ENCODE peak calls at places on chromosomes 12 and 14, in eight cellular contexts. W is WERI-Rb-1, Q is tibial artery, N is Caco-2, Y is RWPE2, B is transverse colon, O is cardiac muscle cell, D is stomach. H is an unnamed sample.

GRCh38 chr14:95516554-95517209 is at the start of gene SYNE3:
- DNase-seq in W (no peak), B (peak), N (peak), Q (peak), D (peak), O (peak), Y (no peak), H (no peak)

GRCh38 chr14:36518031-36518585 is 1.9 kb downstream of the NKX2-1 start:
- DNase-seq in Y (peak), D (no peak), W (no peak), Q (no peak), B (no peak), N (no peak), O (no peak), H (no peak)

GRCh38 chr12:29521951-29522350 is 24.5 kb upstream of the OVCH1 start:
- DNase-seq in B (no peak), Q (no peak), D (no peak), N (no peak), O (no peak), W (no peak), Y (no peak), H (no peak)

GRCh38 chr12:119179335-119180021 is 747 bp downstream of the HSPB8 start:
- DNase-seq in Q (no peak), O (peak), N (peak), Y (no peak), W (no peak), D (peak), B (no peak), H (no peak)

GRCh38 chr14:52052991-52053390 is 15.9 kb downstream of the NID2 start:
- DNase-seq in W (no peak), Y (no peak), Q (no peak), O (no peak), N (no peak), D (no peak), B (no peak), H (no peak)

GRCh38 chr14:68981539-68981976 is 2.5 kb upstream of the ACTN1 start:
- DNase-seq in N (no peak), B (no peak), D (no peak), O (no peak), Q (no peak), Y (no peak), W (no peak), H (peak)

GRCh38 chr14:104885031-104885972 is 20.2 kb downstream of the CEP170B start:
- DNase-seq in Y (peak), D (no peak), W (no peak), B (no peak), Q (no peak), N (no peak), O (no peak), H (no peak)

GRCh38 chr12:29673346-29673745 is 110.4 kb downstream of the TMTC1 start:
- DNase-seq in Q (no peak), D (no peak), N (no peak), W (no peak), O (no peak), Y (no peak), B (no peak), H (no peak)

GRCh38 chr12:47156167-47156736 is 76.5 kb upstream of the AMIGO2 start:
- DNase-seq in W (no peak), B (no peak), Q (no peak), D (no peak), Y (no peak), N (no peak), O (no peak), H (no peak)

GRCh38 chr14:90193925-90194324 is 62.4 kb upstream of the PSMC1 start:
- DNase-seq in N (peak), Q (no peak), D (no peak), W (peak), O (no peak), Y (no peak), B (no peak), H (no peak)

GRCh38 chr14:44701563-44702263 is 194.6 kb upstream of the FSCB start:
- DNase-seq in B (no peak), D (no peak), Q (no peak), N (no peak), Y (no peak), O (no peak), W (no peak), H (no peak)

GRCh38 chr12:130132831-130133635 is 29.2 kb upstream of the FZD10 start:
- DNase-seq in N (no peak), D (no peak), B (no peak), W (no peak), Q (no peak), O (no peak), Y (no peak), H (no peak)

GRCh38 chr12:11771895-11772502 is 122.5 kb downstream of the ETV6 start:
- DNase-seq in Y (no peak), D (no peak), W (no peak), B (no peak), Q (no peak), N (no peak), O (no peak), H (no peak)

GRCh38 chr14:95392841-95393240 is 73.1 kb upstream of the CLMN start:
- DNase-seq in O (no peak), N (no peak), B (no peak), Y (no peak), Q (no peak), W (no peak), D (no peak), H (no peak)

GRCh38 chr12:71541583-71541982 is 102.0 kb downstream of the LGR5 start:
- DNase-seq in O (no peak), B (no peak), D (no peak), W (no peak), N (no peak), Q (no peak), Y (no peak), H (no peak)

GRCh38 chr14:58059121-58059520 is 92.9 kb downstream of the ARMH4 start:
- DNase-seq in N (no peak), Y (no peak), D (no peak), W (no peak), Q (no peak), O (no peak), B (no peak), H (no peak)

GRCh38 chr12:119803391-119803791 is 73.7 kb downstream of the CIT start:
- DNase-seq in Q (no peak), Y (no peak), D (no peak), B (no peak), N (no peak), W (no peak), O (peak), H (no peak)

GRCh38 chr14:55583942-55584468 is 4.0 kb downstream of the KTN1 start:
- DNase-seq in Y (no peak), W (no peak), B (no peak), O (peak), N (no peak), Q (no peak), D (no peak), H (no peak)

GRCh38 chr12:19048943-19049342 is 80.6 kb upstream of the PLEKHA5 start:
- DNase-seq in D (no peak), Y (no peak), O (no peak), Q (no peak), W (no peak), N (no peak), B (no peak), H (no peak)

GRCh38 chr12:94674835-94675234 is 24.5 kb upstream of the TMCC3 start:
- DNase-seq in B (peak), O (no peak), Y (no peak), Q (peak), D (no peak), W (no peak), N (no peak), H (no peak)

GRCh38 chr12:123022846-123023245 is 42.4 kb downstream of the ARL6IP4 start:
- DNase-seq in O (no peak), N (no peak), Y (no peak), D (no peak), W (no peak), Q (no peak), B (no peak), H (no peak)

GRCh38 chr14:22303589-22304195 is 285.3 kb downstream of the DAD1 start:
- DNase-seq in Q (no peak), D (no peak), B (no peak), Y (no peak), N (no peak), W (no peak), O (peak), H (no peak)

GRCh38 chr12:59044791-59045190 is 124.5 kb upstream of the LRIG3 start:
- DNase-seq in O (no peak), Y (no peak), Q (no peak), B (no peak), N (no peak), D (no peak), W (no peak), H (no peak)

GRCh38 chr12:53042607-53043454 is 7.0 kb upstream of the TNS2 start:
- DNase-seq in W (no peak), D (no peak), Y (no peak), Q (no peak), B (no peak), O (no peak), N (no peak), H (no peak)

GRCh38 chr12:124923906-124924734 is 9.7 kb upstream of the UBC start:
- DNase-seq in W (no peak), Y (peak), B (no peak), O (no peak), N (peak), Q (peak), D (no peak), H (no peak)

GRCh38 chr12:120801146-120801545 is 75.5 kb downstream of the ACADS start:
- DNase-seq in B (no peak), Q (no peak), O (no peak), N (peak), D (no peak), W (peak), Y (no peak), H (no peak)

GRCh38 chr12:122951406-122951805 is 14.9 kb downstream of the ABCB9 start:
- DNase-seq in O (no peak), Y (no peak), N (peak), B (peak), Q (no peak), W (no peak), D (peak), H (no peak)

GRCh38 chr12:10016881-10017280 is 6.5 kb downstream of the CLEC12B start:
- DNase-seq in N (no peak), O (no peak), Q (no peak), D (no peak), W (no peak), Y (no peak), B (no peak), H (no peak)

GRCh38 chr12:1916396-1917171 is 1.9 kb downstream of the CACNA2D4 start:
- DNase-seq in B (no peak), Y (no peak), Q (peak), W (peak), N (no peak), O (peak), D (peak), H (no peak)

GRCh38 chr12:119593578-119594398 is at the start of gene TMEM233:
- DNase-seq in B (no peak), D (no peak), W (peak), N (no peak), Y (no peak), O (peak), Q (no peak), H (no peak)

GRCh38 chr14:99245541-99246511 is 26.2 kb downstream of the BCL11B start:
- DNase-seq in Q (no peak), B (no peak), D (no peak), O (peak), Y (no peak), N (no peak), W (no peak), H (no peak)

GRCh38 chr12:131980263-131980662 is 30.5 kb downstream of the EP400 start:
- DNase-seq in D (no peak), O (no peak), N (no peak), Q (no peak), W (no peak), Y (no peak), B (no peak), H (no peak)

GRCh38 chr12:16766736-16767135 is 160.8 kb upstream of the LMO3 start:
- DNase-seq in Y (no peak), D (no peak), N (no peak), O (no peak), B (no peak), Q (no peak), W (no peak), H (no peak)
- H3K4me3 ChIP-seq in Y (no peak), D (no peak), N (no peak), O (no peak), B (no peak), Q (no peak), W (no peak), H (no peak)

GRCh38 chr12:55720071-55720564 is at the start of gene RDH5:
- DNase-seq in O (no peak), D (peak), Y (no peak), W (peak), Q (peak), N (peak), B (peak), H (no peak)

GRCh38 chr12:55721601-55722213 is 1.5 kb downstream of the RDH5 start:
- DNase-seq in Y (no peak), O (no peak), W (no peak), B (no peak), Q (no peak), N (no peak), D (no peak), H (no peak)

GRCh38 chr12:55719371-55719770 is 822 bp upstream of the RDH5 start:
- DNase-seq in Q (no peak), N (no peak), W (no peak), D (no peak), O (no peak), Y (no peak), B (no peak), H (no peak)

GRCh38 chr12:55722948-55723347 is 2.8 kb downstream of the RDH5 start:
- DNase-seq in W (no peak), B (peak), D (no peak), O (no peak), N (no peak), Y (no peak), Q (no peak), H (no peak)

DNA sequence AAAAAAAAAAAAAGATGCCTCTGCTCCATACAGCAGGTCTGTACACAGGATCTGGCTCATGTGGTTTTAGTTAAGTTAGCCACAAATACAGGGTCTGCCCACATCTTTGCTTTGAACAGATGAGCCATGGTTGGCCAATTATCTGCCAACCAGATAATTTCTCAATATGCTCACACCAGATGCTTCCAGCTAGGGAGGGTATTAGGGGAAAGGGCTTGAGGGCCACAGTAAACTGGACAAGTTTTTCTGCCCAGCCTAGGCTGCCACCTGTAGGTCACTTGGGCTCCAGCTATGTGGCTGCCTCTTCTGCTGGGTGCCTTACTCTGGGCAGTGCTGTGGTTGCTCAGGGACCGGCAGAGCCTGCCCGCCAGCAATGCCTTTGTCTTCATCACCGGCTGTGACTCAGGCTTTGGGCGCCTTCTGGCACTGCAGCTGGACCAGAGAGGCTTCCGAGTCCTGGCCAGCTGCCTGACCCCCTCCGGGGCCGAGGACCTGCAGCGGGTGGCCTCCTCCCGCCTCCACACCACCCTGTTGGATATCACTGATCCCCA is 776 bp downstream of the RDH5 start:
- DNase-seq in D (peak), N (peak), W (peak), Y (peak), Q (peak), O (no peak), B (peak), H (no peak)
- TF ChIP-seq CTCF in D (peak), N (peak), W (peak), Y (peak), Q (peak), O (peak), B (peak), H (peak)

DNA sequence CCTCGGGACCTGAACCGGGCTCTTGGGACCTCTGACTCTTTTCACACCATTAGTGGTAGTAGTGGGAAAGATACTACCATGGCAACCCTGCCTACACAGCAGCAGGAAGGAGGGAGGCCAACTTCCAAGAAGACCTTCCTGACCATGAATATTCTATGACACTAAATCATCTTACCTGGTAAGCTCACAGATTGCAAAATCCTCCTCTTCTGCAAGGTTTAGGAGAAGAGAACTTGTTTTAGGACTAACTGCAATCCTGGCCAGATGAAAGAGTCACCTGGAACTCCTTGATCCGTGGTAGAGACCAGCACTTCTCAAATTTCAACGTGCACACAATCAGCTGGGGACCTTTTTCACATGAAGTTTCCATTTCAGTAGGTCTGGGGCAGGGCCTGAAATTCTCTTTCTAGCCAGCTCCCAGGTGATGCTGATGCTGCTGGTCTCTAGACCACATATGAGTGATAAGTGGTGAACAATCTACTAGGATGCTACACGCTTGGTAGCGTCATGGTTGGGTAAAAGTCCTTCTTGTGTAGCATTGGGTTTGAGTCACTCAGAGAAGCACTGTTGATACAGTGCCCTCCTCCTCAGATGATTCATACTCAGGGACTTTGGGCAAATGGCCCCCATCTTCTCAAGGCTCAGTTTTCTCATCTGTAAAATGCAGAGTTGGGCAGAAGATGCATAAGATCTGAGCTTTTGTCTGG is 35.6 kb upstream of the FICD start:
- DNase-seq in D (no peak), W (no peak), O (no peak), B (no peak), Q (no peak), N (no peak), Y (no peak), H (no peak)
- H3K4me3 ChIP-seq in D (no peak), W (no peak), O (no peak), B (no peak), Q (no peak), N (no peak), Y (no peak), H (no peak)

DNA sequence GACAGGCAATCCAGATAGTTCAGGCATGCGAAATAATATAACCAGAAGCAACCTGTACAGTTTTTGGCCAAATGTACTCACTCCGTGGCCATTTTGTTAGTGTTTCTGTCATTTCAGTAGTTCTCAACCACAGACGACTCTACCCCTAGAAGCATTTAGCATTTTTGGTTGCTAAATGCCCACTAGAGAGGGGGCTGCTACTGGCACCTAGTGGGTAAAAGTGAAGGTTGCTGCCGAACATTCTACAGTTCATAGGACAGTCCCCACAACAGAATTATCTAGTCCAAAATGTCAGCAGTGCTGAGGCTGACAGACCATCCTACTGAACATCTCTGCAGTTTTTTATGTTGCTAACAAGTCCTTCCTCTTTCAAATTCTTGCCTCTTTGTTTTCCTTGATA is 107.4 kb downstream of the TSHR start:
- DNase-seq in Y (no peak), W (peak), Q (no peak), N (peak), O (peak), B (no peak), D (no peak), H (no peak)
- TF ChIP-seq CTCF in Y (peak), W (peak), Q (no peak), N (peak), O (no peak), B (no peak), D (no peak), H (no peak)

DNA sequence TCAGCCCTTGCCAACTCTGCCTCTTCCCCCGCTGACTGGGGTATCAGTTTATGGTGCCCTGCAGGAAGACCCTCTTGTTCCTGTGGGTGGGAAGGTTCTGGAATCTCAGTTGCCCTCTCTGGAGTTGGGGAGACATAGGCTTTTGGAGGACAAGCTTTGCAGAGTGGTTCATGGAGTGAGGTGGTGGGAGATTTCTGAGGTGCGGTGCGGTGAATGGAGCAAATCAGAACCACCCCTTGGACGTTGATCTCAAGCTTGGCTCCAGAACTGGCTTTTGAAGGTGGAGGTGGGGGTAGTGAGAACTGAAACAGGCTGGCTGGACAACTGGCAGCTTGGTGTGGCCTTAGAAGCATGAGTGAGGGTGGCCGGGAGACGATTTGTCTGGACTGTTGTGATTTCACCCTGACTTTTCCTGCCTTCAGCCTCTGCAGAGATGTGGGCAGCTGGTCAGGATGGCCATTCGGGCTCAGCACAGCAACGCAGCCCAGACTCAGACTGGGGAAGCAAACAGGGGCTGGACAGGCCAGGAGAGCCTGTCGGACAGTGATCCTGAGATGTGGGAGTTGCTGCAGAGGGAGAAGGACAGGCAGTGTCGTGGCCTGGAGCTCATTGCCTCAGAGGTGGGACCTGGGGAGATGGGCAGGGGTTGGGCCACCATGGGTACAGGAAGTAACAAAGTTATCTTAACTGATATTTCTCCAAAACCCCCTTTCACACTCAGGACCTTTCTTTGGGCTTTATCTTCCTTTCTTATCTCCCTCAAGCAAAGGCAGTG is 1.1 kb downstream of the SHMT2 start:
- DNase-seq in O (no peak), D (no peak), Y (peak), N (no peak), Q (no peak), B (no peak), W (no peak), H (no peak)
- H3K4me3 ChIP-seq in O (peak), D (peak), Y (peak), N (peak), Q (peak), B (peak), W (peak), H (peak)

H was measured in AG04449.